ENCODE peak calls at places on chromosome 2, in six cellular contexts. One of them, this sample, is unnamed.

GRCh38 chr2:63977904-63978303 is 41.3 kb downstream of the VPS54 start:
- DNase-seq in H1: no peak
- DNase-seq in GM12892: no peak
- DNase-seq in HepG2: no peak
- DNase-seq in GM12878: peak
- DNase-seq in K562: no peak
- DNase-seq in this sample: peak

GRCh38 chr2:239905884-239906654 is 119.1 kb downstream of the NDUFA10 start:
- DNase-seq in H1: no peak
- DNase-seq in GM12892: no peak
- DNase-seq in HepG2: no peak
- DNase-seq in GM12878: no peak
- DNase-seq in K562: no peak
- DNase-seq in this sample: no peak

GRCh38 chr2:68764781-68765385 is 30.3 kb downstream of the ARHGAP25 start:
- DNase-seq in H1: no peak
- DNase-seq in GM12892: no peak
- DNase-seq in HepG2: no peak
- DNase-seq in GM12878: no peak
- DNase-seq in K562: no peak
- DNase-seq in this sample: no peak

GRCh38 chr2:74104839-74105238 is 42.9 kb downstream of the BOLA3 start:
- DNase-seq in H1: no peak
- DNase-seq in GM12892: no peak
- DNase-seq in HepG2: no peak
- DNase-seq in GM12878: no peak
- DNase-seq in K562: no peak
- DNase-seq in this sample: no peak

GRCh38 chr2:222239945-222240675 is 58.7 kb downstream of the PAX3 start:
- DNase-seq in H1: no peak
- DNase-seq in GM12892: no peak
- DNase-seq in HepG2: peak
- DNase-seq in GM12878: no peak
- DNase-seq in K562: no peak
- DNase-seq in this sample: no peak

GRCh38 chr2:44277541-44277940 is 2.3 kb downstream of the SLC3A1 start:
- DNase-seq in H1: no peak
- DNase-seq in GM12892: no peak
- DNase-seq in HepG2: no peak
- DNase-seq in GM12878: no peak
- DNase-seq in K562: no peak
- DNase-seq in this sample: no peak

GRCh38 chr2:218992196-218992595 is 1.0 kb downstream of the CRYBA2 start:
- DNase-seq in H1: no peak
- DNase-seq in GM12892: no peak
- DNase-seq in HepG2: no peak
- DNase-seq in GM12878: no peak
- DNase-seq in K562: no peak
- DNase-seq in this sample: no peak

GRCh38 chr2:7083580-7084509 is 166.6 kb downstream of the RNF144A start:
- DNase-seq in H1: peak
- DNase-seq in GM12892: no peak
- DNase-seq in HepG2: peak
- DNase-seq in GM12878: no peak
- DNase-seq in K562: peak
- DNase-seq in this sample: no peak

GRCh38 chr2:28754321-28754720 is 2.7 kb downstream of the PPP1CB start:
- DNase-seq in H1: no peak
- DNase-seq in GM12892: no peak
- DNase-seq in HepG2: no peak
- DNase-seq in GM12878: no peak
- DNase-seq in K562: peak
- DNase-seq in this sample: no peak

GRCh38 chr2:192162392-192163042 is 32.2 kb downstream of the TMEFF2 start:
- DNase-seq in H1: peak
- DNase-seq in GM12892: no peak
- DNase-seq in HepG2: peak
- DNase-seq in GM12878: no peak
- DNase-seq in K562: peak
- DNase-seq in this sample: no peak

GRCh38 chr2:239487272-239487671 is 86.5 kb upstream of the HDAC4 start:
- DNase-seq in H1: no peak
- DNase-seq in GM12892: no peak
- DNase-seq in HepG2: no peak
- DNase-seq in GM12878: no peak
- DNase-seq in K562: no peak
- DNase-seq in this sample: no peak

GRCh38 chr2:205696541-205697441 is 14.5 kb downstream of the NRP2 start:
- DNase-seq in H1: no peak
- DNase-seq in GM12892: no peak
- DNase-seq in HepG2: peak
- DNase-seq in GM12878: no peak
- DNase-seq in K562: no peak
- DNase-seq in this sample: no peak

GRCh38 chr2:101197215-101197745 is 46.1 kb upstream of the TBC1D8 start:
- DNase-seq in H1: no peak
- DNase-seq in GM12892: no peak
- DNase-seq in HepG2: peak
- DNase-seq in GM12878: no peak
- DNase-seq in K562: no peak
- DNase-seq in this sample: no peak

GRCh38 chr2:200442471-200442870 is 67.4 kb downstream of the KCTD18 start:
- DNase-seq in H1: no peak
- DNase-seq in GM12892: no peak
- DNase-seq in HepG2: no peak
- DNase-seq in GM12878: no peak
- DNase-seq in K562: no peak
- DNase-seq in this sample: no peak

GRCh38 chr2:97969466-97970067 is 26.2 kb downstream of the TMEM131 start:
- DNase-seq in H1: no peak
- DNase-seq in GM12892: no peak
- DNase-seq in HepG2: peak
- DNase-seq in GM12878: no peak
- DNase-seq in K562: no peak
- DNase-seq in this sample: no peak

GRCh38 chr2:64275174-64275466 is 130.9 kb upstream of the PELI1 start:
- DNase-seq in H1: no peak
- DNase-seq in GM12892: no peak
- DNase-seq in HepG2: no peak
- DNase-seq in GM12878: no peak
- DNase-seq in K562: no peak
- DNase-seq in this sample: no peak

GRCh38 chr2:203623104-203623503 is 83.3 kb upstream of the CD28 start:
- DNase-seq in H1: no peak
- DNase-seq in GM12892: no peak
- DNase-seq in HepG2: no peak
- DNase-seq in GM12878: no peak
- DNase-seq in K562: no peak
- DNase-seq in this sample: no peak

GRCh38 chr2:84717302-84717701 is 163.6 kb downstream of the TRABD2A start:
- DNase-seq in H1: no peak
- DNase-seq in GM12892: no peak
- DNase-seq in HepG2: no peak
- DNase-seq in GM12878: no peak
- DNase-seq in K562: no peak
- DNase-seq in this sample: no peak

GRCh38 chr2:118580651-118581050 is 266.8 kb downstream of the EN1 start:
- DNase-seq in H1: no peak
- DNase-seq in GM12892: no peak
- DNase-seq in HepG2: no peak
- DNase-seq in GM12878: no peak
- DNase-seq in K562: no peak
- DNase-seq in this sample: no peak

GRCh38 chr2:38905251-38905650 is 15.6 kb downstream of the ARHGEF33 start:
- DNase-seq in H1: no peak
- DNase-seq in GM12892: no peak
- DNase-seq in HepG2: no peak
- DNase-seq in GM12878: no peak
- DNase-seq in K562: no peak
- DNase-seq in this sample: no peak

GRCh38 chr2:38912619-38913018 is 22.9 kb downstream of the ARHGEF33 start:
- DNase-seq in H1: no peak
- DNase-seq in GM12892: no peak
- DNase-seq in HepG2: no peak
- DNase-seq in GM12878: no peak
- DNase-seq in K562: no peak
- DNase-seq in this sample: no peak

GRCh38 chr2:38909872-38910271 is 20.2 kb downstream of the ARHGEF33 start:
- DNase-seq in H1: no peak
- DNase-seq in GM12892: no peak
- DNase-seq in HepG2: no peak
- DNase-seq in GM12878: no peak
- DNase-seq in K562: no peak
- DNase-seq in this sample: no peak

GRCh38 chr2:38907743-38908562 is 18.3 kb downstream of the ARHGEF33 start:
- DNase-seq in H1: no peak
- DNase-seq in GM12892: peak
- DNase-seq in HepG2: peak
- DNase-seq in GM12878: peak
- DNase-seq in K562: no peak
- DNase-seq in this sample: peak

GRCh38 chr2:38907242-38907641 is 17.6 kb downstream of the ARHGEF33 start:
- DNase-seq in H1: no peak
- DNase-seq in GM12892: no peak
- DNase-seq in HepG2: no peak
- DNase-seq in GM12878: no peak
- DNase-seq in K562: no peak
- DNase-seq in this sample: no peak
- TF ChIP-seq TAF1 in H1: no peak
- TF ChIP-seq TAF1 in GM12892: no peak
- TF ChIP-seq TAF1 in HepG2: no peak
- TF ChIP-seq TAF1 in GM12878: no peak
- TF ChIP-seq TAF1 in K562: no peak
- TF ChIP-seq TAF1 in this sample: no peak

GRCh38 chr2:168970860-168971650 is 60.1 kb downstream of the ABCB11 start:
- DNase-seq in H1: no peak
- DNase-seq in GM12892: no peak
- DNase-seq in HepG2: no peak
- DNase-seq in GM12878: no peak
- DNase-seq in K562: no peak
- DNase-seq in this sample: no peak

GRCh38 chr2:168969865-168970264 is 61.3 kb downstream of the ABCB11 start:
- DNase-seq in H1: no peak
- DNase-seq in GM12892: no peak
- DNase-seq in HepG2: no peak
- DNase-seq in GM12878: no peak
- DNase-seq in K562: no peak
- DNase-seq in this sample: no peak

GRCh38 chr2:168964251-168964807 is 63.2 kb downstream of the G6PC2 start:
- DNase-seq in H1: no peak
- DNase-seq in GM12892: no peak
- DNase-seq in HepG2: no peak
- DNase-seq in GM12878: no peak
- DNase-seq in K562: no peak
- DNase-seq in this sample: no peak

GRCh38 chr2:168962636-168963035 is 61.5 kb downstream of the G6PC2 start:
- DNase-seq in H1: no peak
- DNase-seq in GM12892: no peak
- DNase-seq in HepG2: no peak
- DNase-seq in GM12878: no peak
- DNase-seq in K562: no peak
- DNase-seq in this sample: no peak

DNA sequence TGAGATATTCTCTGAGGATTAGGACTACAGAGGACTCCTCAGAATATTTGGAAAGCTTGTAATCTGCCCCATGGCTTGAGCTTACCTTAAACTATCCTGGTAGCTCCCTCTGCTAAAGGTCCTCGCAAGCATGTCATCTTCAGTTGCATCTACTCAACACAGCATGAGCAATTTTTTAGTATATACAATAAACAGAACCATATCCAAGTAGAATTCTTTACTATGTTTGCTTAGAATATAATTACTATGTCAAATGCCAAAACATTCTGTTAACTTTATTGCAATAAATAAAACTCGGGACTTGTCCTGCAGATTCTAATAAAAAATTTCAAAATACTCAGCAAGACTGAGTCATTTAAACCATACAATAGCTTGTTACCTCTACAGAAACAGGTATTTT is 62.8 kb downstream of the ABCB11 start:
- DNase-seq in H1: no peak
- DNase-seq in GM12892: no peak
- DNase-seq in HepG2: no peak
- DNase-seq in GM12878: no peak
- DNase-seq in K562: no peak
- DNase-seq in this sample: no peak
- TF ChIP-seq POLR2A in H1: no peak
- TF ChIP-seq POLR2A in GM12892: no peak
- TF ChIP-seq POLR2A in HepG2: no peak
- TF ChIP-seq POLR2A in GM12878: no peak
- TF ChIP-seq POLR2A in K562: no peak
- TF ChIP-seq POLR2A in this sample: no peak

DNA sequence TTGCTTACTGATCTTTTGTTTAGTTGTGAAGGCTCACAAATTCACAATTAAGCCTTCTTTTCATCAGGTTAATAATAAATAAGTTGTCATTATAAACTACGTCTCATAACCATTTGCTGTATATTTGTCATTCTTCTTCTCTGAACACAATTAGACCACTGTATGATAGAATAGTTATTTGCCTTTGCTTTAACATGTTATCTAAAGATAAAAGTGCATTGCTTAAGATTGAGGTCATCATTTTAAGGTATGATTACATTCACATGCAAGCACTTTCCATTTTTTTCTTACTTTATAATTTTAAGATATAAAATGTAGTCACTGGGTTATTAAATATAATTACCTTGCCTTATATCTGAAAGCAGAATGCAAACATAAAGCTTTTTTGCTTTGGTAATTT is 80.1 kb upstream of the GLS start:
- DNase-seq in H1: no peak
- DNase-seq in GM12892: no peak
- DNase-seq in HepG2: no peak
- DNase-seq in GM12878: no peak
- DNase-seq in K562: no peak
- DNase-seq in this sample: no peak
- TF ChIP-seq TAF1 in H1: no peak
- TF ChIP-seq TAF1 in GM12892: no peak
- TF ChIP-seq TAF1 in HepG2: no peak
- TF ChIP-seq TAF1 in GM12878: no peak
- TF ChIP-seq TAF1 in K562: no peak
- TF ChIP-seq TAF1 in this sample: no peak

GRCh38 chr2:177231270-177231669 is 18.7 kb downstream of the HNRNPA3 start:
- DNase-seq in H1: no peak
- DNase-seq in GM12892: no peak
- DNase-seq in HepG2: no peak
- DNase-seq in GM12878: no peak
- DNase-seq in K562: no peak
- DNase-seq in this sample: no peak

GRCh38 chr2:177221970-177222369 is 9.4 kb downstream of the HNRNPA3 start:
- DNase-seq in H1: no peak
- DNase-seq in GM12892: no peak
- DNase-seq in HepG2: no peak
- DNase-seq in GM12878: no peak
- DNase-seq in K562: no peak
- DNase-seq in this sample: no peak

GRCh38 chr2:177229448-177230242 is 17.1 kb downstream of the HNRNPA3 start:
- DNase-seq in H1: no peak
- DNase-seq in GM12892: no peak
- DNase-seq in HepG2: no peak
- DNase-seq in GM12878: no peak
- DNase-seq in K562: no peak
- DNase-seq in this sample: no peak

GRCh38 chr2:177221534-177221933 is 8.9 kb downstream of the HNRNPA3 start:
- DNase-seq in H1: no peak
- DNase-seq in GM12892: no peak
- DNase-seq in HepG2: no peak
- DNase-seq in GM12878: no peak
- DNase-seq in K562: no peak
- DNase-seq in this sample: no peak

GRCh38 chr2:177225965-177226360 is 13.4 kb downstream of the HNRNPA3 start:
- DNase-seq in H1: no peak
- DNase-seq in GM12892: no peak
- DNase-seq in HepG2: no peak
- DNase-seq in GM12878: no peak
- DNase-seq in K562: no peak
- DNase-seq in this sample: no peak
- TF ChIP-seq POLR2A in H1: peak
- TF ChIP-seq POLR2A in GM12892: no peak
- TF ChIP-seq POLR2A in HepG2: no peak
- TF ChIP-seq POLR2A in GM12878: no peak
- TF ChIP-seq POLR2A in K562: no peak
- TF ChIP-seq POLR2A in this sample: peak